ENCODE peak calls at places on chromosomes 13 and 19, in six cellular contexts. C is IMR-90; Z is AG04449; T is NB4; N is activated CD8-positive, alpha-beta T cell treated with anti-CD3 and anti-CD28 coated beads for 36 hours; L is AG09309. I is an unnamed sample.

GRCh38 chr19:40974633-40975037 is 16.4 kb upstream of the CYP2B6 start:
- DNase-seq in T (peak; percentile 69), L (peak; percentile 18), Z (peak; percentile 5), N (peak; percentile 90), C (peak; percentile 73), I (peak; percentile 73)

GRCh38 chr13:110331362-110331761 is 24.3 kb downstream of the COL4A2 start:
- DNase-seq in L (no peak), N (no peak), C (peak; percentile 69), Z (no peak), T (no peak), I (no peak)

GRCh38 chr19:46489445-46490272 is 6.0 kb downstream of the PNMA8B start:
- DNase-seq in C (peak; percentile 62), Z (no peak), N (no peak), T (no peak), L (no peak), I (peak; percentile 48)

GRCh38 chr19:49887037-49887652 is 9.5 kb downstream of the IL4I1 start:
- DNase-seq in T (no peak), L (no peak), Z (no peak), C (no peak), N (no peak), I (no peak)

GRCh38 chr13:74087304-74087703 is 46.9 kb downstream of the KLF12 start:
- DNase-seq in N (no peak), C (no peak), L (no peak), Z (no peak), T (no peak), I (no peak)

GRCh38 chr19:7852851-7853759 is 21.1 kb downstream of the PRR36 start:
- DNase-seq in Z (no peak), T (peak; percentile 80), C (peak; percentile 41), N (peak; percentile 85), L (no peak), I (peak; percentile 97)

GRCh38 chr19:45645631-45646344 is 6.6 kb upstream of the EML2 start:
- DNase-seq in N (peak; percentile 90), Z (no peak), L (no peak), T (peak; percentile 85), C (peak; percentile 80), I (peak; percentile 93)

GRCh38 chr13:95246292-95247082 is 54.8 kb downstream of the ABCC4 start:
- DNase-seq in N (no peak), L (no peak), Z (no peak), T (no peak), C (no peak), I (no peak)

GRCh38 chr19:39494661-39495060 is 4.1 kb upstream of the DLL3 start:
- DNase-seq in T (no peak), Z (no peak), C (no peak), L (no peak), N (no peak), I (no peak)

GRCh38 chr19:41935781-41936415 is 7.6 kb upstream of the ERFL start:
- DNase-seq in L (no peak), Z (no peak), N (no peak), C (no peak), T (no peak), I (no peak)

GRCh38 chr19:23822735-23823134 is 64.0 kb upstream of the ZNF681 start:
- DNase-seq in T (no peak), N (no peak), L (no peak), Z (no peak), C (no peak), I (no peak)

DNA sequence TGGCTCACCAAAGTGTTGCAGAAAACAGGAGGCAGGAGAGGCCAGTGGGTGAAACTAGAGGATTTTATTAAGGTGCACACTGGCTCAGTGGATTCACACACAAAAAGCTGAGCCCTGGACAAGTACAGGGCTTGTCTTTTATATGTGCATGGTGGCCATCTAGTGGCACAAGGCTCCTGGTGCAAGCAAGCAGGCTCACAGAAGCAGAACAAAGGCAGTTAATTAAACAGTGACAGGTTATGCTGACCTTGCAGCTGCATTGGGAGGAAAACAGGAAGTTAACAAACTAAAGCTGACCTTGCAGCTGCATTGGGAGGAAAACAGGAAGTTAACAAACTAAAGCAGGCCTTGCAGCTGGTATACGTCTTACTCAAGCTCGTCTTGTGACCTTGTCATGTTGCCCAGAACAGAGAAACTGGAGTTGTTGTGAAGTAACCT is 65.3 kb upstream of the ZNF681 start:
- DNase-seq in C (no peak), T (peak; percentile 90), L (no peak), Z (no peak), N (peak; percentile 54), I (no peak)
- TF ChIP-seq CTCF in C (no peak), T (peak; percentile 62), L (no peak), Z (no peak), N (peak; percentile 46), I (no peak)

GRCh38 chr19:4457654-4458406 is at the start of gene UBXN6:
- DNase-seq in T (peak; percentile 95), C (peak; percentile 99), N (peak; percentile 99), Z (peak; percentile 93), L (peak; percentile 97), I (peak; percentile 99)
- TF ChIP-seq CTCF in T (no peak), C (no peak), N (no peak), Z (no peak), L (no peak), I (no peak)

GRCh38 chr13:98447881-98448641 is 128.8 kb downstream of the STK24 start:
- DNase-seq in T (peak; percentile 37), N (peak; percentile 44), Z (no peak), L (no peak), C (no peak), I (peak; percentile 31)
- TF ChIP-seq CTCF in T (peak; percentile 48), N (no peak), Z (peak; percentile 51), L (peak; percentile 56), C (peak; percentile 46), I (no peak)

GRCh38 chr13:73058432-73058740 is 419 bp upstream of the KLF5 start:
- DNase-seq in T (no peak), N (no peak), Z (no peak), L (no peak), C (no peak), I (no peak)

GRCh38 chr13:73058741-73059459 is at the start of gene KLF5:
- DNase-seq in N (peak; percentile 96), Z (peak; percentile 44), L (peak; percentile 77), T (peak; percentile 91), C (peak; percentile 89), I (peak; percentile 99)

GRCh38 chr13:73060251-73061160 is 1.7 kb downstream of the KLF5 start:
- DNase-seq in C (peak; percentile 82), Z (peak; percentile 17), N (no peak), L (peak; percentile 53), T (peak; percentile 17), I (peak; percentile 26)

GRCh38 chr13:73061478-73062275 is 2.9 kb downstream of the KLF5 start:
- DNase-seq in L (no peak), Z (no peak), C (no peak), N (no peak), T (peak; percentile 21), I (no peak)

GRCh38 chr13:73059460-73060250 is 850 bp downstream of the KLF5 start:
- DNase-seq in T (peak; percentile 26), L (no peak), C (peak; percentile 10), N (peak; percentile 31), Z (no peak), I (peak; percentile 79)
- TF ChIP-seq CTCF in T (no peak), L (peak; percentile 10), C (peak; percentile 28), N (no peak), Z (peak; percentile 32), I (no peak)

GRCh38 chr19:58451358-58452101 is at the start of gene ZNF324B:
- DNase-seq in T (peak; percentile 95), N (peak; percentile 98), Z (peak; percentile 57), L (peak; percentile 58), C (peak; percentile 92), I (peak; percentile 98)
- TF ChIP-seq CTCF in T (no peak), N (no peak), Z (no peak), L (no peak), C (no peak), I (no peak)

DNA sequence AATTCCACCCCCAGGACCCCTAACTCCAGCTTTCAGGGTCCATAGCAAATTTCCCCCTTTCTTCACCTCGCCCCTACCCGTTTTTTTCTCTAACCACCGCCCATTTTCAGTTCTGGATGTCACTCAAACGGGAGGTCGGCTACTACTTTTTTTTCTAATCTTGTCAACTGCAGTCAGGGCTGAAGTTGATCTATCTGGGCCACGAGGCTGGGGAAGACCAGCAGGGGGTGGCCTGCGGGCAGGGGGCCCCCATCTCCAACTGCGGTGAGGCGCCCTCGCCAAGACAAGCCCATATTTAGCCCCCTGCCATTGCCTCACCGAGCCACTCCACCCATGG is 748 bp downstream of the LHFPL6 start:
- DNase-seq in N (peak; percentile 26), T (peak; percentile 85), C (no peak), Z (no peak), L (no peak), I (peak; percentile 57)
- TF ChIP-seq CTCF in N (no peak), T (peak; percentile 28), C (no peak), Z (no peak), L (no peak), I (no peak)

GRCh38 chr13:30552567-30552966 is 65.2 kb upstream of the USPL1 start:
- DNase-seq in C (no peak), N (no peak), Z (no peak), T (no peak), L (no peak), I (no peak)

GRCh38 chr13:30545320-30545719 is 72.4 kb upstream of the USPL1 start:
- DNase-seq in C (no peak), N (no peak), L (no peak), T (peak; percentile 18), Z (no peak), I (no peak)

GRCh38 chr13:30551194-30551593 is 66.5 kb upstream of the USPL1 start:
- DNase-seq in L (peak; percentile 7), C (peak; percentile 43), T (peak; percentile 62), N (no peak), Z (no peak), I (peak; percentile 49)
- TF ChIP-seq CTCF in L (peak; percentile 43), C (peak; percentile 38), T (peak; percentile 44), N (peak; percentile 39), Z (peak; percentile 14), I (peak; percentile 33)

GRCh38 chr13:42574435-42575311 is 721 bp downstream of the TNFSF11 start:
- DNase-seq in L (no peak), T (no peak), Z (no peak), C (no peak), N (peak; percentile 81), I (peak; percentile 85)
- TF ChIP-seq CTCF in L (no peak), T (no peak), Z (no peak), C (no peak), N (no peak), I (no peak)

GRCh38 chr13:67369895-67370660 is 139.9 kb upstream of the PCDH9 start:
- DNase-seq in N (no peak), Z (peak; percentile 3), C (peak; percentile 92), L (no peak), T (no peak), I (no peak)

GRCh38 chr13:67367385-67367784 is 137.2 kb upstream of the PCDH9 start:
- DNase-seq in Z (no peak), N (no peak), C (no peak), L (no peak), T (no peak), I (no peak)

DNA sequence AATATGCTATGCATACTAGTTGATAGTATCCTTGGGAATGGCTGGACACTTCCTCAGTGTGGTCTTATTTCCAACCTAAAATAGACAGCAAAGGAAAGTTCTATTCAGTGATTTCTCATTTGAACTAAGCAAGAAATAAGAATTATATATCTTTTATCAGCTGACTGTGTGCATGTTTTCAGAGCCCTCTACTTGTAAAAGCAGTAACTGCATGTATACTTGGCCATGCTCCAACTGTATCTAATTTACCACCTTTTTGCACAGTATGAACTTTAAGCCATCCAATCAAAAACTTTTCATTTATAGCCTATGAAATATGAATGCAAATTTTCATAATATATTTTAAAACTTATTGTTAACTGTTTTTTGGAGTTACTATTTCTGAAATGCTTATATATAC is 136.4 kb upstream of the PCDH9 start:
- DNase-seq in N (no peak), L (no peak), Z (no peak), T (no peak), C (peak; percentile 50), I (no peak)
- TF ChIP-seq CTCF in N (no peak), L (no peak), Z (no peak), T (no peak), C (peak; percentile 31), I (no peak)